ENCODE peak calls at places on chromosomes 11 and 22, in five cellular contexts. O is sigmoid colon; M is stomach; Z is CD8-positive, alpha-beta T cell; X is pancreas. K is an unnamed sample. For H3K36me3, the result is how much of the 10 kb centered on the place peaks cover.

GRCh38 chr11:97570636-97571035 is 1180.8 kb downstream of the JRKL start:
- DNase-seq in M (no peak), O (no peak), Z (no peak), X (no peak), K (no peak)

GRCh38 chr11:59559886-59560285 is 48.5 kb downstream of the OR4D9 start:
- DNase-seq in O (no peak), M (no peak), Z (no peak), X (no peak), K (no peak)

GRCh38 chr22:46515208-46516111 is 22.0 kb downstream of the CELSR1 start:
- DNase-seq in Z (no peak), M (no peak), O (no peak), X (no peak), K (no peak)

GRCh38 chr22:20783844-20784723 is 10.2 kb downstream of the SERPIND1 start:
- DNase-seq in Z (peak), O (no peak), X (no peak), M (no peak), K (no peak)

GRCh38 chr22:40757071-40757470 is 62.1 kb downstream of the SLC25A17 start:
- DNase-seq in X (no peak), M (no peak), O (no peak), Z (no peak), K (no peak)

GRCh38 chr11:73982990-73983763 is 534 bp upstream of the UCP2 start:
- DNase-seq in O (peak), M (peak), X (peak), Z (peak), K (peak)

GRCh38 chr11:117456027-117456720 is 128.5 kb downstream of the CEP164 start:
- DNase-seq in M (no peak), Z (no peak), X (no peak), O (no peak), K (no peak)

GRCh38 chr11:46677169-46677568 is 23.2 kb downstream of the ARHGAP1 start:
- DNase-seq in Z (no peak), M (no peak), O (no peak), X (no peak), K (peak)

GRCh38 chr22:46090051-46090591 is 60.2 kb upstream of the PPARA start:
- DNase-seq in O (peak), X (peak), Z (no peak), M (peak), K (peak)

GRCh38 chr11:62315416-62315815 is 16.5 kb upstream of the SCGB1D4 start:
- DNase-seq in X (no peak), M (no peak), Z (no peak), O (no peak), K (no peak)

GRCh38 chr11:110490886-110491285 is 61.1 kb downstream of the FDX1 start:
- DNase-seq in M (no peak), X (no peak), O (no peak), Z (no peak), K (no peak)

GRCh38 chr22:19607198-19608113 is 83.2 kb upstream of the CLDN5 start:
- DNase-seq in M (peak), Z (no peak), O (no peak), X (no peak), K (no peak)

GRCh38 chr11:87897921-87898320 is 277.3 kb downstream of the RAB38 start:
- DNase-seq in Z (no peak), X (no peak), O (no peak), M (no peak), K (no peak)

GRCh38 chr11:19380375-19380774 is 139.6 kb upstream of the E2F8 start:
- DNase-seq in O (no peak), M (no peak), Z (no peak), X (no peak), K (no peak)

GRCh38 chr11:61693897-61694840 is 14.0 kb downstream of the DAGLA start:
- DNase-seq in Z (no peak), X (peak), M (no peak), O (peak), K (no peak)

GRCh38 chr11:76284161-76284560 is 77.9 kb upstream of the WNT11 start:
- DNase-seq in X (no peak), O (no peak), Z (no peak), M (no peak), K (no peak)

GRCh38 chr11:62556872-62557631 is 10.4 kb upstream of the AHNAK start:
- DNase-seq in X (no peak), O (no peak), M (no peak), Z (peak), K (no peak)

GRCh38 chr22:45007946-45008852 is 1.6 kb downstream of the PHF21B start:
- DNase-seq in X (no peak), Z (no peak), M (no peak), O (no peak), K (no peak)

GRCh38 chr22:45008853-45009751 is 703 bp downstream of the PHF21B start:
- DNase-seq in O (no peak), X (no peak), Z (no peak), M (no peak), K (no peak)

GRCh38 chr22:45007247-45007945 is 2.4 kb downstream of the PHF21B start:
- DNase-seq in X (peak), M (no peak), O (no peak), Z (no peak), K (no peak)

GRCh38 chr22:45010532-45010900 is 711 bp upstream of the PHF21B start:
- DNase-seq in Z (no peak), M (no peak), O (no peak), X (no peak), K (no peak)

DNA sequence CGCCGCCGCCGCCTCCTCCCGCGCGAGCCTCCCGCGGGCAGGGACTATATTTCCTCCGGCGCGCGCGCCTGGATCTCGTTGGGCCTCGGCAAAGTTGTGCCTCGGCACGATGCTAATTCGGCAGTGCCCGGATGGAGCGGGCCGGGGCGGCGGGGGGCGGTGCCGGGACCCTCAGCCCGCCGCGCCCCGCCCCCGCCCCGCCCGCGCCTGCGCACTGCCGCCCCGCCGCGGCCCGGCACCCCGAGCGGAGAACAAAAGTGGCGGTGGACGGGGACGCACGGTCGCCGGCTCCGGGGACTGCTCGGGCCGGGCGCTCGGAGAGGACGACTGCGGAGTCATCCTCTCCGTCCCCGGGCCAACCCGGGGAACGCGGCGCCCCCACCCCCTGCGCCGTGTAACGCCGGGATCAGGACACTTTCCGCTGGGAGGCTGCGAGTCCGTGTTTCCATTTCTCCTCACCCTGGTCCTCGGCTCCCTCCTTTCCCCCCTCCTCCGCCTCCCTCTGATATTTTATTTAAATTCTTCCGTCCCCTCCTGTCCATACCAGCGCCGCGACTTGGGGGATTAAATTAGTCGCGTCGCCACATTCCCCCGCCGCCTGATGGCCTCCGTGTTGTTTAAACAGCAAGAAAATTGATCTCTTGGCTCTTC is at the start of gene PHF21B:
- DNase-seq in O (peak), Z (no peak), X (no peak), M (peak), K (no peak)
- TF ChIP-seq CTCF in O (no peak), Z (no peak), X (no peak), M (no peak), K (no peak)

GRCh38 chr11:69063671-69064260 is 15.0 kb downstream of the TPCN2 start:
- DNase-seq in O (no peak), X (no peak), Z (no peak), M (no peak), K (no peak)

GRCh38 chr11:69065136-69065710 is 16.5 kb downstream of the TPCN2 start:
- DNase-seq in X (peak), M (no peak), O (no peak), Z (no peak), K (no peak)

GRCh38 chr11:69066122-69067112 is 17.7 kb downstream of the TPCN2 start:
- DNase-seq in O (no peak), Z (no peak), M (no peak), X (peak), K (no peak)

GRCh38 chr11:69062873-69063665 is 14.3 kb downstream of the TPCN2 start:
- DNase-seq in M (no peak), Z (no peak), O (no peak), X (peak), K (peak)

DNA sequence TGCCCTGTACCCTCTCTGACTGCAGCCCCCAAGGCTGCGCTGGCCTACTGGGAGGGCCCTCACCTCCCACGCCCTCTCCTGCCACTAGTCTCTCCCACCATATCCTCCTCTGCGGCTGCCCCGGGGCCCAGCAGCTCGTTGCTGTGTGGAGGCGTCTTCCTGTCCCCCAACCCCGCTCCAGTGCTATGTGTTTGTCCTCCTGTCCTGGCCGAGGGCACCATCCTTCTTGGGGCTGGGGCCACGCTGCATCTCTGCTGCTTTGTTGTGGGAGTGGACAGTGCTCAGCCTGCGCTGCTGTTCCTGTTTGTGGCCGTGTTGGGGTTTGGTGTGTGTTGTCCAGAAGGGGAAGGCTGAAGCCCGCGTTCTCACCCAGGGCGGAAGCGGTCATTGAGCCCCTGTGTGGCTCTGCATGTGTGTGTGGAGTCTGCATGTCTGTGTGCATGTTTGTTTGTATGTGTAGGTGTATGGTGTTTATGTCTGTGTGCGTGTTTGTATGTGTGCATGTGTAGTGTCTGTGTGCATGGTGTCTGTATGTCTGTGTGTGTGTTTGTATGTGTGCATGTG is 15.7 kb downstream of the TPCN2 start:
- DNase-seq in Z (no peak), M (no peak), O (no peak), X (peak), K (no peak)
- H3K36me3 ChIP-seq in Z (under half), M (half or more), O (under half), X (under half), K (under half)

GRCh38 chr11:66067640-66068039 is 2.4 kb upstream of the PACS1 start:
- DNase-seq in X (no peak), M (no peak), O (no peak), Z (no peak), K (no peak)

GRCh38 chr11:66069715-66070603 is at the start of gene PACS1:
- DNase-seq in X (peak), O (peak), M (peak), Z (peak), K (no peak)

GRCh38 chr11:66068154-66068821 is 1.8 kb upstream of the PACS1 start:
- DNase-seq in Z (peak), O (peak), X (peak), M (peak), K (no peak)

GRCh38 chr11:66070604-66071325 is 693 bp downstream of the PACS1 start:
- DNase-seq in O (peak), Z (no peak), X (peak), M (peak), K (no peak)

DNA sequence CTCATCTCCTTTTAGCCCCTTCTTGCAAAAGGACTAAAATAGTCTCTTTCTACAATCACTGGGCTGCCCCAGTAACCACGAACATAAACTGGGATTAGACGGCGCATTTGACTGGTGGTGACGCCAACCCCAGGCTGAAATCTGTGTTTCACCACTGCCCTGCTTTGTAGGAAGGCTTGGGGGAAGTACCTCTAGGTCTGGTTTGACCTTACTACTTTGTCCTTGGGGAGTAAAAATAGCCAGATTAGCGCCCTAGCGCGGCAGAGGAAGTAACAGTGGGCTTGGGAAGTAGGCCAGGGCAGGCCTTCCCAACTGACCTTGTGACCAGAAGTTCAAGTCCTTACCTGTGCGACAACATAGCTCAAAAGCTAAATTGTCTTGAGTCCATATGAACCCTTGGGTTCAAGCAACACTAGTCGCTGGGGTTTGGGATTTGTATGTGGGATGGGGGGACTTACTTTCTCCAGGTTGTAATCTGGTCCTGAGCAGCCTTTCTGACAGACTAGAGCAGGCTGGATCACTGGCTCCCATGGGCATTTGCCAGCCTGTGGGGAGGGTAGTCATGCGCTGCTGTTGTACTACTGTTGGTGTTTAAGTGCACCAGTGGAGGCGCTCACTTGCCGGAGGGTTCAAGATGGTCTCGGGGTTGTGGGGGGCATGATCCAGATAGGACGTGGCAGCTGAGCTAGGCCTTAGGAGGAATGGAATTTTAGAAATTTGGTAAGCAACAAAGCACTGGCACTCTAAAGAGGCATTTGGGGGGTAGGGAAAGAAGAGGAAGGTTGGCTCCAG is 953 bp upstream of the PACS1 start:
- DNase-seq in X (peak), M (peak), O (no peak), Z (no peak), K (no peak)
- TF ChIP-seq CTCF in X (no peak), M (no peak), O (no peak), Z (no peak), K (no peak)

GRCh38 chr11:118899706-118900360 is 16.1 kb downstream of the CXCR5 start:
- DNase-seq in Z (no peak), X (no peak), O (peak), M (no peak), K (no peak)
- H3K36me3 ChIP-seq in Z (half or more), X (under half), O (half or more), M (half or more), K (half or more)

DNA sequence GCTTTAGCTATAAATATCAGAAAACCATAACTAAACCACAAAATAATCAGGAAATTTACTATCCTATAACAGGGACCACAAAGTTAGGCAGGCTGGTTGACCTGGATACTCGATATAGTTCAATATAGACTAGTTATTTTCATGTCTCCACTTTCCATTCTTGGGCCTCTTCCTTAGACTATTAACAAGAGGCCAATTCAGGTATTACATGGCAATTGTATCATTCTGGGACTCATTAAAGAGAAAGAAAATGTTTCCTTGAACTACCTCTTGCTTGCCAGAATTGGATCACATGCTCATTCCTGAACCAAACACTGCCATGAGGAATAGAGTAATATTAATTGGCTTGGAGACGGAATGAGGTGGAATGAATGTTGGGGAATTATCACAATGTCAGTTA is 76.0 kb downstream of the EIF3M start:
- DNase-seq in X (no peak), M (no peak), O (no peak), Z (no peak), K (no peak)
- TF ChIP-seq CTCF in X (no peak), M (no peak), O (no peak), Z (no peak), K (no peak)

DNA sequence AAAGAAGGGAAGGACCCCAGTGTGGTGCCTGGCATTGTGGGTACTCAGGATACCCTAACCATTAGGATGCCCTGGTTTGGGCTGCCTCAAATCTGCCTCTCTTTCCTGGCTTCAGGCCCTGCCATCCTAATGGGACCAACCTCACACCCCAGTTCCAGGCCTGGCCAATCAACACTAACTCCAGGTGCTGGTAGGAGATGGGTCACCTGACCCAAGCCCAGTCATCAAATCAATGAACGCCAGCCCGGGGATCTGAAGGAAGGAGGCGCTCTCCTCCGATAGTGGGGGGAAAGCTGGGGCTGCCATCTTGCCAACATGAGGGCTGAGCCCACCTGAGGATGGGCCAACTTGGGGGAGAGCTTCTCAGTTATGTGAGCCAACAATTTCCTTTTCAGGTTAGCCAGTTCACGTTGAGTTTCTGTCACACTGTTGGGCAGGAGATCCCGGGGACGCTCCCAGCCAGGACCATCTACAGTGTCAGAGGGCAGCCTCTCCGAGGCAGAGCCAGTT is 12.7 kb downstream of the MFNG start:
- DNase-seq in M (no peak), Z (no peak), X (peak), O (no peak), K (no peak)
- H3K36me3 ChIP-seq in M (half or more), Z (half or more), X (under half), O (under half), K (under half)

GRCh38 chr11:1549355-1550330 is 22.4 kb downstream of the DUSP8 start:
- DNase-seq in O (no peak), X (peak), M (no peak), Z (no peak), K (no peak)
- TF ChIP-seq CTCF in O (no peak), X (no peak), M (no peak), Z (no peak), K (no peak)

DNA sequence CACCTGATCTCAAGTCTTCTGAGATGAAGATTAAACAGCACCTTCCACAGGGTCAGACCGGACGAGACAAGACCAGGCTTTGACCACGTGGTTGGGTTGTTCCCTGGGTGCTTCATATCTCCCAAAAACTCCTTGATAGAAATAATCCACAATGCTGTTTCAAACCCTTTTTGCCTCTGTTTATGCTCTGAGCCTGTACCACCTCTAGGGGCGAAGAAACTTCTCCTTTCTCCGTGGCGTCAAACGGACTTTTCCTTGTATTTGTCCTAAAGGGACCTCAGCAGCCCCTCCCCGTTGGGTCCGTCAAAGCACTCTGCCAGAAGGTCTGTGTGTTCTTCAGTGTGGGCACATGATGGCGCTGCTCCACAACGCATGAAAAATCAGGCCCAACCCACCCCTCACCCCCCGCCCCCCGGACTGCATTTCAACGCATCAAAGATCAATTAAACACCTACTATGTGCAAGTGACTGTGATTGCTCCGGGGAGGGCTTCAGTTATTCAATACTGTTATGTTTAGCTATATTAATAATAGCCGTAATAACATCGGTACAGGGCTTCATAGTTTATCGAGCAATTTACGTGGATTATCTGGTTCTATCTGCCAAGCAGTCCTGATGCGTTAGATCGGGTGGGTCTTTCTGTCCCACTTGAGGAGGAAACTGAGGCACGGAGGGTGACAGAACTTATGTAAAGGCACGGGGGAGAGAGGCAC is 17.3 kb upstream of the EIF3D start:
- DNase-seq in O (no peak), M (no peak), Z (no peak), X (peak), K (no peak)
- H3K36me3 ChIP-seq in O (under half), M (under half), Z (under half), X (under half), K (under half)

DNA sequence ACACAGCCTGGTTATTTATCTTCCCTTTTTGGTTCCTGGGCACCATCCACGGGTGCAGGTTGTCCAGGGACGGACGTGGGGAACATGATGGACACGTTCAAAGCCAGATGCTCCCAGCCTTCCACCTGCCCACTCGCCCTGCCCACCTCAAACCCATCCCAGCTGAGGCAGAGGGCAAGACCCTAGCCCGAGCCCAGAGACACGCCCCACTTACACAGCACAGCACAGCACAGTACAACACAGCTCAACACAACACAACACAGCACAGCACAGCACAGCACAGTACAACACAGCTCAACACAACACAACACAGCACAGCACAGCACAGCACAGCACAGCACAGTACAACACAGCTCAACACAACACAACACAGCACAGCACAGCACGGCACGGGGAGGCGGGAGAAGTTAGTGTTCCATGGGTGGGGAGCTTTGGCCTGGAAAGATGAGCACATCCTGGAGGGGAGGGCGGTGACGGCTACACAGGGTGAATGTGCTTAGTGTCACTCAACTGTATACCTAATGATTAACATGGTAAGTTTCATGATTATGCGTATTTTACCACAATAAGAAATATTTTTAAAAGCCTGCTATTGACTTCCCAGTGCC is 1507.5 kb downstream of the BRD1 start:
- DNase-seq in X (no peak), O (peak), M (no peak), Z (no peak), K (no peak)
- TF ChIP-seq CTCF in X (no peak), O (no peak), M (no peak), Z (no peak), K (no peak)

K was measured in RWPE2.